ENCODE peak calls at places on chromosomes 13 and 19, in nine cellular contexts. One of them, this sample, is unnamed.

GRCh38 chr13:42398542-42398941 is 126.6 kb downstream of the AKAP11 start:
- DNase-seq in sigmoid colon: peak; percentile 73
- DNase-seq in SK-N-SH: no peak
- DNase-seq in upper lobe of left lung: no peak
- DNase-seq in stomach: no peak
- DNase-seq in transverse colon: no peak
- DNase-seq in K562: no peak
- DNase-seq in H1: no peak
- DNase-seq in suprapubic skin: no peak
- DNase-seq in this sample: no peak

GRCh38 chr19:29622191-29623070 is 16.3 kb downstream of the POP4 start:
- DNase-seq in H1: no peak
- DNase-seq in stomach: no peak
- DNase-seq in K562: no peak
- DNase-seq in suprapubic skin: no peak
- DNase-seq in SK-N-SH: peak; percentile 59
- DNase-seq in sigmoid colon: no peak
- DNase-seq in upper lobe of left lung: peak; percentile 59
- DNase-seq in transverse colon: peak; percentile 11
- DNase-seq in this sample: no peak

GRCh38 chr19:45443462-45444317 is 20.0 kb upstream of the ERCC1 start:
- DNase-seq in sigmoid colon: peak; percentile 99
- DNase-seq in transverse colon: peak; percentile 98
- DNase-seq in stomach: peak; percentile 97
- DNase-seq in SK-N-SH: peak; percentile 97
- DNase-seq in suprapubic skin: peak; percentile 99
- DNase-seq in H1: peak; percentile 98
- DNase-seq in K562: peak; percentile 89
- DNase-seq in upper lobe of left lung: peak; percentile 97
- DNase-seq in this sample: peak; percentile 97

GRCh38 chr13:33931397-33931987 is 113.5 kb downstream of the RFC3 start:
- DNase-seq in suprapubic skin: no peak
- DNase-seq in H1: no peak
- DNase-seq in upper lobe of left lung: no peak
- DNase-seq in sigmoid colon: no peak
- DNase-seq in K562: peak; percentile 6
- DNase-seq in transverse colon: no peak
- DNase-seq in SK-N-SH: peak; percentile 7
- DNase-seq in stomach: no peak
- DNase-seq in this sample: no peak

GRCh38 chr13:32645854-32646253 is 59.6 kb downstream of the PDS5B start:
- DNase-seq in upper lobe of left lung: no peak
- DNase-seq in transverse colon: no peak
- DNase-seq in H1: no peak
- DNase-seq in suprapubic skin: no peak
- DNase-seq in K562: no peak
- DNase-seq in sigmoid colon: no peak
- DNase-seq in stomach: no peak
- DNase-seq in SK-N-SH: no peak
- DNase-seq in this sample: no peak

GRCh38 chr19:46745030-46745429 is 827 bp upstream of the FKRP start:
- DNase-seq in K562: no peak
- DNase-seq in stomach: no peak
- DNase-seq in transverse colon: no peak
- DNase-seq in upper lobe of left lung: no peak
- DNase-seq in SK-N-SH: no peak
- DNase-seq in H1: no peak
- DNase-seq in sigmoid colon: no peak
- DNase-seq in suprapubic skin: no peak
- DNase-seq in this sample: no peak

GRCh38 chr13:113349491-113349890 is 14.4 kb downstream of the GRTP1 start:
- DNase-seq in upper lobe of left lung: no peak
- DNase-seq in stomach: no peak
- DNase-seq in H1: no peak
- DNase-seq in K562: no peak
- DNase-seq in SK-N-SH: no peak
- DNase-seq in transverse colon: no peak
- DNase-seq in suprapubic skin: no peak
- DNase-seq in sigmoid colon: no peak
- DNase-seq in this sample: no peak

GRCh38 chr19:4709440-4710280 is 14.0 kb downstream of the DPP9 start:
- DNase-seq in sigmoid colon: no peak
- DNase-seq in H1: no peak
- DNase-seq in transverse colon: no peak
- DNase-seq in upper lobe of left lung: no peak
- DNase-seq in K562: no peak
- DNase-seq in SK-N-SH: no peak
- DNase-seq in stomach: peak; percentile 81
- DNase-seq in suprapubic skin: no peak
- DNase-seq in this sample: no peak

GRCh38 chr19:390386-391198 is 18.4 kb downstream of the C2CD4C start:
- DNase-seq in upper lobe of left lung: no peak
- DNase-seq in suprapubic skin: no peak
- DNase-seq in stomach: no peak
- DNase-seq in H1: no peak
- DNase-seq in K562: no peak
- DNase-seq in sigmoid colon: no peak
- DNase-seq in SK-N-SH: peak; percentile 39
- DNase-seq in transverse colon: no peak
- DNase-seq in this sample: no peak

GRCh38 chr13:21998279-21998678 is 327.4 kb downstream of the FGF9 start:
- DNase-seq in stomach: no peak
- DNase-seq in upper lobe of left lung: no peak
- DNase-seq in H1: no peak
- DNase-seq in transverse colon: no peak
- DNase-seq in SK-N-SH: no peak
- DNase-seq in sigmoid colon: no peak
- DNase-seq in suprapubic skin: no peak
- DNase-seq in K562: no peak
- DNase-seq in this sample: peak; percentile 66

GRCh38 chr19:49119411-49120324 is at the start of gene PPFIA3:
- DNase-seq in sigmoid colon: peak; percentile 80
- DNase-seq in SK-N-SH: peak; percentile 72
- DNase-seq in transverse colon: peak; percentile 65
- DNase-seq in suprapubic skin: no peak
- DNase-seq in upper lobe of left lung: peak; percentile 94
- DNase-seq in K562: peak; percentile 53
- DNase-seq in stomach: peak; percentile 77
- DNase-seq in H1: peak; percentile 79
- DNase-seq in this sample: no peak

GRCh38 chr19:42487025-42487797 is 41.1 kb downstream of the CEACAM1 start:
- DNase-seq in suprapubic skin: no peak
- DNase-seq in K562: no peak
- DNase-seq in stomach: no peak
- DNase-seq in upper lobe of left lung: no peak
- DNase-seq in sigmoid colon: no peak
- DNase-seq in transverse colon: no peak
- DNase-seq in H1: no peak
- DNase-seq in SK-N-SH: no peak
- DNase-seq in this sample: no peak

GRCh38 chr13:113930711-113931637 is 42.9 kb downstream of the C13orf46 start:
- DNase-seq in K562: no peak
- DNase-seq in H1: no peak
- DNase-seq in SK-N-SH: no peak
- DNase-seq in suprapubic skin: peak; percentile 70
- DNase-seq in stomach: peak; percentile 24
- DNase-seq in upper lobe of left lung: no peak
- DNase-seq in transverse colon: no peak
- DNase-seq in sigmoid colon: peak; percentile 56
- DNase-seq in this sample: no peak

GRCh38 chr19:55188620-55189019 is 8.5 kb upstream of the SYT5 start:
- DNase-seq in K562: peak; percentile 32
- DNase-seq in upper lobe of left lung: no peak
- DNase-seq in SK-N-SH: no peak
- DNase-seq in stomach: no peak
- DNase-seq in sigmoid colon: no peak
- DNase-seq in transverse colon: no peak
- DNase-seq in H1: no peak
- DNase-seq in suprapubic skin: no peak
- DNase-seq in this sample: no peak

GRCh38 chr19:40800997-40801377 is 2.0 kb downstream of the EGLN2 start:
- DNase-seq in stomach: no peak
- DNase-seq in H1: no peak
- DNase-seq in transverse colon: no peak
- DNase-seq in K562: no peak
- DNase-seq in sigmoid colon: no peak
- DNase-seq in suprapubic skin: no peak
- DNase-seq in upper lobe of left lung: peak; percentile 86
- DNase-seq in SK-N-SH: no peak
- DNase-seq in this sample: no peak

GRCh38 chr19:5837768-5838364 is 1.6 kb downstream of the FUT6 start:
- DNase-seq in sigmoid colon: no peak
- DNase-seq in stomach: no peak
- DNase-seq in suprapubic skin: no peak
- DNase-seq in upper lobe of left lung: no peak
- DNase-seq in SK-N-SH: no peak
- DNase-seq in transverse colon: no peak
- DNase-seq in K562: no peak
- DNase-seq in H1: no peak
- DNase-seq in this sample: no peak

GRCh38 chr19:5844456-5845433 is 5.2 kb upstream of the FUT6 start:
- DNase-seq in transverse colon: no peak
- DNase-seq in stomach: no peak
- DNase-seq in upper lobe of left lung: peak; percentile 66
- DNase-seq in suprapubic skin: no peak
- DNase-seq in SK-N-SH: peak; percentile 10
- DNase-seq in K562: no peak
- DNase-seq in sigmoid colon: no peak
- DNase-seq in H1: no peak
- DNase-seq in this sample: no peak

GRCh38 chr19:5838437-5839311 is 828 bp downstream of the FUT6 start:
- DNase-seq in upper lobe of left lung: no peak
- DNase-seq in suprapubic skin: no peak
- DNase-seq in SK-N-SH: peak; percentile 28
- DNase-seq in sigmoid colon: no peak
- DNase-seq in stomach: no peak
- DNase-seq in K562: no peak
- DNase-seq in H1: no peak
- DNase-seq in transverse colon: peak; percentile 71
- DNase-seq in this sample: no peak

GRCh38 chr19:5843295-5843927 is 3.9 kb upstream of the FUT6 start:
- DNase-seq in H1: no peak
- DNase-seq in sigmoid colon: no peak
- DNase-seq in SK-N-SH: no peak
- DNase-seq in stomach: no peak
- DNase-seq in suprapubic skin: no peak
- DNase-seq in upper lobe of left lung: peak; percentile 74
- DNase-seq in K562: no peak
- DNase-seq in transverse colon: no peak
- DNase-seq in this sample: no peak

GRCh38 chr19:5839312-5840017 is at the start of gene FUT6:
- DNase-seq in K562: no peak
- DNase-seq in H1: no peak
- DNase-seq in suprapubic skin: no peak
- DNase-seq in stomach: no peak
- DNase-seq in upper lobe of left lung: no peak
- DNase-seq in transverse colon: peak; percentile 61
- DNase-seq in SK-N-SH: peak; percentile 11
- DNase-seq in sigmoid colon: no peak
- DNase-seq in this sample: no peak
- TF ChIP-seq POLR2AphosphoS5 in K562: no peak
- TF ChIP-seq POLR2AphosphoS5 in H1: no peak
- TF ChIP-seq POLR2AphosphoS5 in suprapubic skin: no peak
- TF ChIP-seq POLR2AphosphoS5 in stomach: no peak
- TF ChIP-seq POLR2AphosphoS5 in upper lobe of left lung: no peak
- TF ChIP-seq POLR2AphosphoS5 in transverse colon: no peak
- TF ChIP-seq POLR2AphosphoS5 in SK-N-SH: no peak
- TF ChIP-seq POLR2AphosphoS5 in sigmoid colon: no peak
- TF ChIP-seq POLR2AphosphoS5 in this sample: no peak

DNA sequence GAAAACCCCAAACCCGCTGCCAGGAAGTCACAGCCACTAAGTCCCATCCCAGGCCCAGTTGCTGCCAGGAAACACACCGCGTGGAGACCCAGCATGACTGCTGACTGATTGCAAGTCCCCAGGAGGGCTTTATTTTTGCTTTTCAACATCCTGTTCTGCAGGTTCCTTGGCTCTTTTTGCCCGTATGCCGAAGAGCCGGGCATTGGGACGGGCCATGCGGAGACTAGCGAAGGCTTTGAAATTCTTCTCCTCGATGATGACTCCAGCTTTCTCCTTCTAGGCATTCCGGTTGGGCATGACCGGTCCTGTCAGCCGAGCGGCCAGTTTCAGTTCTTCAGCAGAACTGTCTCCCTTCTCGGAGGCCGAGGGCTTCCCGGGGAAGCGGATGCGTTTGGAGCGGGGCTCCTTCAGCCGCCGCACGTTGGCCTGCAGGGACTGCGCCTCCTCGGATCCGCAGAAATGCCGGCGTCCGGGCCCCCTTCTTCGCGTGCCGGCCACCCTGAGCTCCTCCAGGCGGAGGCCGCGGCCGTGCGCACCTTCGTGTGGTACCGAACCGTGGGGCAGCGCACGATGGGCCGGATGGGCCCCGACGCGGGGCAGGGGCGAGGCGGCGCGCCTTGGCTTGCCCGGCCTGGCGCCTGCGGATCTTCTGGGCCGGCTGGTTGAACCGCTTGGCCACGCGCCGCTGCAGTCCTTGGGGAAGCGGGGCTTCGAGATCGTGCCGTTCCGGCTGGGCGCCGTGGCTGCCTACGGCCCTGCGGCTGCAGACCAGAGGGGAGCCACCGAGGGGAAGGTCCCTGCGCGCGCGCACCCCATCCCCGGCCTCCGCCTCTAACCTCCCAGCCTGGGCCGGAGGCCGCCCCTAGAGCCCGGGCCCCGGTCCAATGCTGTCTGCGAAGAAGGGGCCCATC is 15.2 kb downstream of the ZSCAN5C start:
- DNase-seq in stomach: no peak
- DNase-seq in suprapubic skin: no peak
- DNase-seq in K562: no peak
- DNase-seq in SK-N-SH: peak; percentile 39
- DNase-seq in transverse colon: no peak
- DNase-seq in H1: peak; percentile 79
- DNase-seq in sigmoid colon: no peak
- DNase-seq in upper lobe of left lung: peak; percentile 84
- DNase-seq in this sample: no peak
- TF ChIP-seq EP300 in stomach: no peak
- TF ChIP-seq EP300 in suprapubic skin: no peak
- TF ChIP-seq EP300 in K562: no peak
- TF ChIP-seq EP300 in SK-N-SH: no peak
- TF ChIP-seq EP300 in transverse colon: no peak
- TF ChIP-seq EP300 in H1: no peak
- TF ChIP-seq EP300 in sigmoid colon: no peak
- TF ChIP-seq EP300 in upper lobe of left lung: no peak
- TF ChIP-seq EP300 in this sample: no peak

GRCh38 chr13:108932206-108932605 is 302.8 kb downstream of the MYO16 start:
- DNase-seq in SK-N-SH: no peak
- DNase-seq in sigmoid colon: no peak
- DNase-seq in stomach: no peak
- DNase-seq in suprapubic skin: no peak
- DNase-seq in transverse colon: no peak
- DNase-seq in K562: no peak
- DNase-seq in upper lobe of left lung: no peak
- DNase-seq in H1: no peak
- DNase-seq in this sample: no peak
- TF ChIP-seq POLR2AphosphoS5 in SK-N-SH: no peak
- TF ChIP-seq POLR2AphosphoS5 in sigmoid colon: no peak
- TF ChIP-seq POLR2AphosphoS5 in stomach: no peak
- TF ChIP-seq POLR2AphosphoS5 in suprapubic skin: no peak
- TF ChIP-seq POLR2AphosphoS5 in transverse colon: no peak
- TF ChIP-seq POLR2AphosphoS5 in K562: no peak
- TF ChIP-seq POLR2AphosphoS5 in upper lobe of left lung: no peak
- TF ChIP-seq POLR2AphosphoS5 in H1: no peak
- TF ChIP-seq POLR2AphosphoS5 in this sample: no peak

GRCh38 chr13:98900442-98900841 is 77.4 kb downstream of the DOCK9 start:
- DNase-seq in suprapubic skin: no peak
- DNase-seq in K562: no peak
- DNase-seq in sigmoid colon: no peak
- DNase-seq in H1: no peak
- DNase-seq in SK-N-SH: no peak
- DNase-seq in transverse colon: no peak
- DNase-seq in upper lobe of left lung: no peak
- DNase-seq in stomach: no peak
- DNase-seq in this sample: no peak
- TF ChIP-seq EP300 in suprapubic skin: no peak
- TF ChIP-seq EP300 in K562: no peak
- TF ChIP-seq EP300 in sigmoid colon: no peak
- TF ChIP-seq EP300 in H1: no peak
- TF ChIP-seq EP300 in SK-N-SH: no peak
- TF ChIP-seq EP300 in transverse colon: no peak
- TF ChIP-seq EP300 in upper lobe of left lung: no peak
- TF ChIP-seq EP300 in stomach: no peak
- TF ChIP-seq EP300 in this sample: no peak

This sample was measured in esophagus muscularis mucosa.